ENCODE peak calls at places on chromosomes 5 and 9, in nine cellular contexts. V is epithelial cell of proximal tubule, D is stomach, P is heart left ventricle, Z is D721Med, Y is GM23338, I is PC-3, L is AG04450, T is mucosa of descending colon. G is an unnamed sample.

GRCh38 chr9:96884443-96884842 is 30.1 kb upstream of the ZNF782 start:
- DNase-seq in T (no peak), Z (no peak), D (peak; percentile 47), P (no peak), Y (no peak), V (peak; percentile 93), I (peak; percentile 94), L (peak; percentile 6), G (no peak)

GRCh38 chr9:105103776-105104175 is 140.7 kb upstream of the SLC44A1 start:
- DNase-seq in P (no peak), Z (no peak), V (no peak), L (no peak), Y (no peak), T (no peak), D (no peak), I (peak; percentile 82), G (no peak)

GRCh38 chr5:5069851-5070250 is 70.3 kb upstream of the ADAMTS16 start:
- DNase-seq in I (no peak), Y (no peak), D (no peak), V (no peak), Z (no peak), P (no peak), T (no peak), L (no peak), G (no peak)

GRCh38 chr9:119026120-119026519 is 343.1 kb downstream of the BRINP1 start:
- DNase-seq in Z (no peak), D (no peak), Y (no peak), V (no peak), T (no peak), L (no peak), P (peak; percentile 53), I (no peak), G (no peak)

GRCh38 chr5:9690751-9691150 is 60.6 kb upstream of the TAS2R1 start:
- DNase-seq in I (no peak), D (no peak), Z (no peak), T (no peak), V (no peak), P (no peak), Y (no peak), L (no peak), G (no peak)

GRCh38 chr5:40166757-40167156 is 513.0 kb upstream of the PTGER4 start:
- DNase-seq in P (no peak), V (no peak), T (no peak), Z (no peak), I (peak; percentile 49), Y (no peak), L (no peak), D (no peak), G (no peak)

GRCh38 chr9:93071464-93071863 is 13.0 kb downstream of the SUSD3 start:
- DNase-seq in I (peak; percentile 24), D (no peak), P (no peak), T (no peak), L (no peak), Z (no peak), Y (peak; percentile 81), V (no peak), G (no peak)

GRCh38 chr5:140253985-140254384 is 48.9 kb downstream of the PFDN1 start:
- DNase-seq in I (peak; percentile 73), D (peak; percentile 61), V (no peak), L (no peak), T (peak; percentile 62), Y (no peak), Z (no peak), P (peak; percentile 39), G (no peak)

GRCh38 chr5:143977891-143978448 is 166.0 kb downstream of the HMHB1 start:
- DNase-seq in V (peak; percentile 72), Y (no peak), D (no peak), I (peak; percentile 94), P (no peak), L (no peak), T (no peak), Z (no peak), G (no peak)

DNA sequence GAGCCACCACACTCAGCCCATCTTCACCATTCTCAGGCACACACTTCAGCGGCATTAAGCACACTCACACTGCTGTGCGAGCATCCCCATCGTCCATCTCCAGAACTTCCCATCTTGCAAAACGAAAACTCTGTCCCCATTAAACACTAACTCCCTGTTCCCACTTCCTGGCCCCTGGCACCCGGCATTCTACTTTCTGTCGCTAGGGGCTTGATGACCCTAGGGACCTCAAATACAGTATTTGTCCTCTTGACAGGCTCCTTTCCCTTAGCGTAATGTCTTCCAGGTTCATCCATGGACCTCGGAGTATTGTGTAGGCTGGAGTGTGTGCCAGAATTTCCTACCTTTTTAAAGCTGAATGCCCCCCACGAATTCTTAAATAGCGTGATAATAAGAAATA is 14.7 kb upstream of the UBAC1 start:
- DNase-seq in D (no peak), L (no peak), I (no peak), V (no peak), Z (no peak), T (no peak), P (no peak), Y (no peak), G (no peak)
- TF ChIP-seq CTCF in D (no peak), L (no peak), I (no peak), V (no peak), Z (peak; percentile 1), T (no peak), P (no peak), Y (peak; percentile 28), G (no peak)

DNA sequence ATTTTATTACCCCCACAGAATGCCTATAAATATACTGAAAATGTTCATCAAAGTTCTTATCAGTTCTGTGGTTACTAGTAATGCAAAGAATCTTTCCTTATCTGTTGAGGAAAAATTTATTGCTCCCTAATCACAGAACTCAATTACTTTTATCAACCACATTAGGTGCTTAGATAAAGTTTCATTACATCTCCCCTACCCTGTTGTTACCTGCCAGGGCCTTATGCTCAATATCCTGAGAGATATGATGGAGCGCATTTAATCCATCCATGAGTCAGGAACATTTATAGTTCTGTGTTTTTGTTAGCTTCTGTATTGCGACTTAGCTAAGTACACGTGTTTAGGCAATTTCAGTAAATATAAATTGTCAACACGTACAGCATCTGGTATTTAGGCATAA is 164.3 kb upstream of the ST8SIA4 start:
- DNase-seq in L (no peak), I (no peak), V (no peak), P (no peak), Y (no peak), T (no peak), D (no peak), Z (no peak), G (no peak)
- TF ChIP-seq CTCF in L (no peak), I (no peak), V (no peak), P (no peak), Y (no peak), T (no peak), D (no peak), Z (no peak), G (no peak)

DNA sequence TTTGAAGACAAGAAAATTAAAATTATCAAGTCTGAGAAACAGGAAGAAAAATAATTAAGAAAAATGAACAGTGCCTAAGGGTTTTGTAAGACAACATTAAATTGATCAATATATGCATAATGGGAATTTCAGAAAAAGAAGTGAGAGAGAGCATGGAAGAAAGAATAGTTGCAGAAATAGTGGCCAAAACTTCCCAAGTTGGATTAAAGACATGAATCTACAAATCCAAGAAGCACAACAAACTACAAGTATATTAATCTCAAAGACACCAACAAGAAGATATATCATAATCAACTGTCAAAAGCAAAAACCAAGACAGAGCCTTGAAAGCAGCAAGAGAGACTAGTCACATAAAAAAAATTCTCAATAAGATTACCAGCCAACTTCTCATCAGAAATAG is 488.0 kb downstream of the RASEF start:
- DNase-seq in I (no peak), L (no peak), Z (no peak), Y (no peak), V (no peak), T (no peak), D (no peak), P (no peak), G (no peak)
- TF ChIP-seq CTCF in I (no peak), L (no peak), Z (no peak), Y (no peak), V (no peak), T (no peak), D (no peak), P (no peak), G (no peak)

GRCh38 chr9:84166828-84167400 is 173.6 kb downstream of the SLC28A3 start:
- DNase-seq in I (no peak), Z (no peak), Y (no peak), P (peak; percentile 27), T (no peak), D (no peak), L (no peak), V (no peak), G (no peak)

GRCh38 chr9:84169240-84169639 is 171.3 kb downstream of the SLC28A3 start:
- DNase-seq in Y (no peak), I (peak; percentile 48), T (no peak), V (no peak), P (no peak), D (no peak), Z (no peak), L (no peak), G (no peak)

GRCh38 chr9:84174486-84174885 is 166.1 kb downstream of the SLC28A3 start:
- DNase-seq in I (no peak), D (no peak), Y (no peak), T (no peak), L (no peak), Z (no peak), V (no peak), P (no peak), G (no peak)

GRCh38 chr9:84173961-84174360 is 166.6 kb downstream of the SLC28A3 start:
- DNase-seq in P (no peak), D (no peak), Z (no peak), L (no peak), I (no peak), Y (no peak), V (no peak), T (no peak), G (no peak)

GRCh38 chr9:84170521-84171141 is 169.9 kb downstream of the SLC28A3 start:
- DNase-seq in Z (no peak), D (peak; percentile 64), V (peak; percentile 89), Y (peak; percentile 33), T (peak; percentile 76), I (peak; percentile 36), P (peak; percentile 93), L (peak; percentile 96), G (peak; percentile 95)
- TF ChIP-seq CTCF in Z (no peak), D (no peak), V (peak; percentile 26), Y (no peak), T (no peak), I (no peak), P (no peak), L (peak; percentile 3), G (no peak)

DNA sequence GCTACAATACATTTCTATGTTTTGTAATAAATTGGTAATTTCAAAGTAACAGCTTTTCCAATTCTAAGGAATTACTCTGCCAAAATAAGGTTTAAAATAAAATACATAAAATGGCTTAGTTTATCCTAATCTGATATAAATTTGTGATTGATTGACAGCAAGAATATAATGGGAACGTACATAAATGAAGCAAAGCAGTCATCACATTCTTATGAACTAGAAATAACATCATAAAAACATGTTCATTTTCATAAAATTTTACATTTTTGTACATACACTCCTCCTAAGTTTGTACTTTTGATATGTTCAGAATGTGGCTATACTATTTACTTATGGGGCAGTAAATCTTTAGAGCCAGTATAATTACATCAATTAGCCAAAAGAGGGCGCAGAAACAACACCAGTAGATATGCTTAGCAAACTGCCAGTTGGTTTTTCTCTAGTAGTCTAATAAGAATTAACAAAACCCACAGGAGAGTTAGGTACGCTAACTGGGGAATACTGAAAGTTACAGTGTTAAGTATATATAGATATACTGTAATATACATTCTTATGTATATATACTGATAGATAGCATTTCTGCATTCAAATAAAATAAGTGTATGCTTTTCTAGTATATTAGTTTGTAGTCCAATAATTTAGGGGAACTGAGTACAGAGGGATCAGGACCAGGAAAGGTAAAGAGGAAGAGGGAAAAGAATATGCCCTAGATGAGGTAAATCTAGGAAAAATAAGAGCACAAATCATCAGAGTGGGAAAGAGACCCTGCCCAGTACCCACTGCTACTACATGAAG is 76.8 kb downstream of the ZDHHC21 start:
- DNase-seq in Z (no peak), Y (peak; percentile 86), V (peak; percentile 15), I (peak; percentile 64), P (no peak), T (no peak), L (peak; percentile 42), D (no peak), G (no peak)
- TF ChIP-seq CTCF in Z (peak; percentile 82), Y (peak; percentile 88), V (peak; percentile 75), I (peak; percentile 76), P (peak; percentile 59), T (peak; percentile 26), L (peak; percentile 78), D (no peak), G (peak; percentile 67)